ENCODE peak calls at places on chromosomes 5 and 9, in eight cellular contexts. One of them, this sample, is unnamed.

GRCh38 chr9:81125446-81126092 is 563.8 kb downstream of the TLE1 start:
- DNase-seq in adrenal gland: no peak
- DNase-seq in A549: peak
- DNase-seq in GM12864: no peak
- DNase-seq in tibial artery: no peak
- DNase-seq in progenitor cell of endocrine pancreas: no peak
- DNase-seq in astrocyte of the spinal cord: peak
- DNase-seq in mesothelial cell of epicardium: no peak
- DNase-seq in this sample: no peak

GRCh38 chr9:118316831-118317230 is 612.6 kb downstream of the TLR4 start:
- DNase-seq in adrenal gland: no peak
- DNase-seq in A549: no peak
- DNase-seq in GM12864: no peak
- DNase-seq in tibial artery: no peak
- DNase-seq in progenitor cell of endocrine pancreas: no peak
- DNase-seq in astrocyte of the spinal cord: no peak
- DNase-seq in mesothelial cell of epicardium: no peak
- DNase-seq in this sample: no peak

GRCh38 chr5:616342-617039 is 4.4 kb downstream of the CEP72 start:
- DNase-seq in adrenal gland: no peak
- DNase-seq in A549: no peak
- DNase-seq in GM12864: no peak
- DNase-seq in tibial artery: no peak
- DNase-seq in progenitor cell of endocrine pancreas: no peak
- DNase-seq in astrocyte of the spinal cord: no peak
- DNase-seq in mesothelial cell of epicardium: peak
- DNase-seq in this sample: no peak

GRCh38 chr9:123359546-123359945 is 3.5 kb downstream of the CRB2 start:
- DNase-seq in adrenal gland: no peak
- DNase-seq in A549: no peak
- DNase-seq in GM12864: no peak
- DNase-seq in tibial artery: no peak
- DNase-seq in progenitor cell of endocrine pancreas: no peak
- DNase-seq in astrocyte of the spinal cord: no peak
- DNase-seq in mesothelial cell of epicardium: no peak
- DNase-seq in this sample: no peak

GRCh38 chr5:14959443-14960119 is 88.0 kb upstream of the ANKH start:
- DNase-seq in adrenal gland: no peak
- DNase-seq in A549: peak
- DNase-seq in GM12864: no peak
- DNase-seq in tibial artery: no peak
- DNase-seq in progenitor cell of endocrine pancreas: no peak
- DNase-seq in astrocyte of the spinal cord: no peak
- DNase-seq in mesothelial cell of epicardium: no peak
- DNase-seq in this sample: no peak

GRCh38 chr9:126376903-126377342 is 50.3 kb downstream of the MVB12B start:
- DNase-seq in adrenal gland: no peak
- DNase-seq in A549: no peak
- DNase-seq in GM12864: no peak
- DNase-seq in tibial artery: no peak
- DNase-seq in progenitor cell of endocrine pancreas: no peak
- DNase-seq in astrocyte of the spinal cord: no peak
- DNase-seq in mesothelial cell of epicardium: no peak
- DNase-seq in this sample: no peak

GRCh38 chr5:107361945-107362344 is 308.8 kb downstream of the EFNA5 start:
- DNase-seq in adrenal gland: no peak
- DNase-seq in A549: no peak
- DNase-seq in GM12864: no peak
- DNase-seq in tibial artery: peak
- DNase-seq in progenitor cell of endocrine pancreas: no peak
- DNase-seq in astrocyte of the spinal cord: no peak
- DNase-seq in mesothelial cell of epicardium: no peak
- DNase-seq in this sample: no peak

GRCh38 chr9:84139296-84140100 is 158.9 kb downstream of the RMI1 start:
- DNase-seq in adrenal gland: peak
- DNase-seq in A549: no peak
- DNase-seq in GM12864: no peak
- DNase-seq in tibial artery: no peak
- DNase-seq in progenitor cell of endocrine pancreas: no peak
- DNase-seq in astrocyte of the spinal cord: peak
- DNase-seq in mesothelial cell of epicardium: no peak
- DNase-seq in this sample: no peak

GRCh38 chr5:170251462-170251861 is 18.7 kb downstream of the C5orf58 start:
- DNase-seq in adrenal gland: no peak
- DNase-seq in A549: no peak
- DNase-seq in GM12864: no peak
- DNase-seq in tibial artery: no peak
- DNase-seq in progenitor cell of endocrine pancreas: no peak
- DNase-seq in astrocyte of the spinal cord: no peak
- DNase-seq in mesothelial cell of epicardium: no peak
- DNase-seq in this sample: no peak

GRCh38 chr5:40689442-40689841 is 9.7 kb downstream of the PTGER4 start:
- DNase-seq in adrenal gland: no peak
- DNase-seq in A549: peak
- DNase-seq in GM12864: no peak
- DNase-seq in tibial artery: peak
- DNase-seq in progenitor cell of endocrine pancreas: no peak
- DNase-seq in astrocyte of the spinal cord: peak
- DNase-seq in mesothelial cell of epicardium: no peak
- DNase-seq in this sample: peak

DNA sequence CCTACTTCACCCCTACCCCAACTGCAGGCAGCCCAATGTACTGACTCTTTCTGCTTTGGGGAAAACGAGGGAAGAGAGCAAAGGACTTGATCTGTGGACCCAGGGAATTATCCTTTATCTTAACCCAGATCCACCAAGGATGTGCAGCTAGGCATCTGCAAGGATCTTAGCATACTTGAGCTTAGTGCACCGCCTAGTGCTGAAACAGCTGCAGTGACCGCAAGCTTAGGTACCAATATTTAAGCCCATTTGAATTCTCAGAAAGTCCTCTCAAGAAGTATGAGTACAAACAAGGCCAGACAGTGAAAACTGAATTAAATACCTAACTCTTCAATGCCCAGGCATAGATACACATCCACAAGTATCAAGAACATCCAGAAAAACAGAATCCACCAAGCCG is 576.7 kb upstream of the ADAMTS16 start:
- DNase-seq in adrenal gland: no peak
- DNase-seq in A549: no peak
- DNase-seq in GM12864: no peak
- DNase-seq in tibial artery: no peak
- DNase-seq in progenitor cell of endocrine pancreas: no peak
- DNase-seq in astrocyte of the spinal cord: peak
- DNase-seq in mesothelial cell of epicardium: no peak
- DNase-seq in this sample: no peak
- TF ChIP-seq CTCF in adrenal gland: no peak
- TF ChIP-seq CTCF in A549: no peak
- TF ChIP-seq CTCF in GM12864: no peak
- TF ChIP-seq CTCF in tibial artery: no peak
- TF ChIP-seq CTCF in progenitor cell of endocrine pancreas: peak
- TF ChIP-seq CTCF in astrocyte of the spinal cord: peak
- TF ChIP-seq CTCF in mesothelial cell of epicardium: no peak
- TF ChIP-seq CTCF in this sample: no peak

GRCh38 chr9:33166263-33167083 is 663 bp downstream of the B4GALT1 start:
- DNase-seq in adrenal gland: peak
- DNase-seq in A549: peak
- DNase-seq in GM12864: no peak
- DNase-seq in tibial artery: peak
- DNase-seq in progenitor cell of endocrine pancreas: no peak
- DNase-seq in astrocyte of the spinal cord: no peak
- DNase-seq in mesothelial cell of epicardium: peak
- DNase-seq in this sample: no peak
- TF ChIP-seq CTCF in adrenal gland: no peak
- TF ChIP-seq CTCF in A549: no peak
- TF ChIP-seq CTCF in GM12864: no peak
- TF ChIP-seq CTCF in tibial artery: no peak
- TF ChIP-seq CTCF in progenitor cell of endocrine pancreas: no peak
- TF ChIP-seq CTCF in astrocyte of the spinal cord: no peak
- TF ChIP-seq CTCF in mesothelial cell of epicardium: no peak
- TF ChIP-seq CTCF in this sample: no peak

GRCh38 chr5:148005788-148006520 is 57.8 kb upstream of the SPINK5 start:
- DNase-seq in adrenal gland: no peak
- DNase-seq in A549: no peak
- DNase-seq in GM12864: no peak
- DNase-seq in tibial artery: no peak
- DNase-seq in progenitor cell of endocrine pancreas: no peak
- DNase-seq in astrocyte of the spinal cord: no peak
- DNase-seq in mesothelial cell of epicardium: no peak
- DNase-seq in this sample: no peak
- TF ChIP-seq CTCF in adrenal gland: no peak
- TF ChIP-seq CTCF in A549: no peak
- TF ChIP-seq CTCF in GM12864: peak
- TF ChIP-seq CTCF in tibial artery: no peak
- TF ChIP-seq CTCF in progenitor cell of endocrine pancreas: peak
- TF ChIP-seq CTCF in astrocyte of the spinal cord: no peak
- TF ChIP-seq CTCF in mesothelial cell of epicardium: no peak
- TF ChIP-seq CTCF in this sample: no peak

DNA sequence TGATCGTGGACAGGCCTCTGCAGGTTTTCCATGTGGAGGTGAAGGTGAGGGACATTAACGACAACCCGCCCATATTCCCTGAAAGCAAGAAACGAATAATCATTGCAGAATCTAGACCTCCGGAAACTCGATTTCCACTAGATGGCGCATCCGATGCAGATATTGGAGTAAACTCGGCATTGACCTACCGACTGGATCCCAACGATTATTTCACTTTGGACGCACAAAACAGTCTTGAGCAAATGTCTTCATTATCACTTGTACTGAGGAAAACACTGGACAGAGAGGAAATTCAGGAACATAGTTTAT is 621 bp downstream of the PCDHA13 start:
- DNase-seq in adrenal gland: no peak
- DNase-seq in A549: peak
- DNase-seq in GM12864: no peak
- DNase-seq in tibial artery: no peak
- DNase-seq in progenitor cell of endocrine pancreas: no peak
- DNase-seq in astrocyte of the spinal cord: no peak
- DNase-seq in mesothelial cell of epicardium: no peak
- DNase-seq in this sample: no peak
- TF ChIP-seq CTCF in adrenal gland: no peak
- TF ChIP-seq CTCF in A549: peak
- TF ChIP-seq CTCF in GM12864: no peak
- TF ChIP-seq CTCF in tibial artery: no peak
- TF ChIP-seq CTCF in progenitor cell of endocrine pancreas: no peak
- TF ChIP-seq CTCF in astrocyte of the spinal cord: no peak
- TF ChIP-seq CTCF in mesothelial cell of epicardium: no peak
- TF ChIP-seq CTCF in this sample: no peak

GRCh38 chr5:171750316-171750788 is 35.3 kb upstream of the SMIM23 start:
- DNase-seq in adrenal gland: peak
- DNase-seq in A549: peak
- DNase-seq in GM12864: no peak
- DNase-seq in tibial artery: peak
- DNase-seq in progenitor cell of endocrine pancreas: no peak
- DNase-seq in astrocyte of the spinal cord: no peak
- DNase-seq in mesothelial cell of epicardium: no peak
- DNase-seq in this sample: no peak
- TF ChIP-seq CTCF in adrenal gland: no peak
- TF ChIP-seq CTCF in A549: peak
- TF ChIP-seq CTCF in GM12864: peak
- TF ChIP-seq CTCF in tibial artery: peak
- TF ChIP-seq CTCF in progenitor cell of endocrine pancreas: peak
- TF ChIP-seq CTCF in astrocyte of the spinal cord: peak
- TF ChIP-seq CTCF in mesothelial cell of epicardium: no peak
- TF ChIP-seq CTCF in this sample: no peak

GRCh38 chr9:137223078-137224040 is 1.3 kb upstream of the RNF208 start:
- DNase-seq in adrenal gland: peak
- DNase-seq in A549: peak
- DNase-seq in GM12864: peak
- DNase-seq in tibial artery: peak
- DNase-seq in progenitor cell of endocrine pancreas: peak
- DNase-seq in astrocyte of the spinal cord: peak
- DNase-seq in mesothelial cell of epicardium: peak
- DNase-seq in this sample: peak
- TF ChIP-seq CTCF in adrenal gland: no peak
- TF ChIP-seq CTCF in A549: no peak
- TF ChIP-seq CTCF in GM12864: no peak
- TF ChIP-seq CTCF in tibial artery: no peak
- TF ChIP-seq CTCF in progenitor cell of endocrine pancreas: no peak
- TF ChIP-seq CTCF in astrocyte of the spinal cord: no peak
- TF ChIP-seq CTCF in mesothelial cell of epicardium: no peak
- TF ChIP-seq CTCF in this sample: no peak

GRCh38 chr9:16028516-16028915 is 475.7 kb downstream of the CCDC171 start:
- DNase-seq in adrenal gland: no peak
- DNase-seq in A549: no peak
- DNase-seq in GM12864: no peak
- DNase-seq in tibial artery: no peak
- DNase-seq in progenitor cell of endocrine pancreas: no peak
- DNase-seq in astrocyte of the spinal cord: peak
- DNase-seq in mesothelial cell of epicardium: no peak
- DNase-seq in this sample: no peak
- TF ChIP-seq CTCF in adrenal gland: no peak
- TF ChIP-seq CTCF in A549: no peak
- TF ChIP-seq CTCF in GM12864: no peak
- TF ChIP-seq CTCF in tibial artery: no peak
- TF ChIP-seq CTCF in progenitor cell of endocrine pancreas: no peak
- TF ChIP-seq CTCF in astrocyte of the spinal cord: no peak
- TF ChIP-seq CTCF in mesothelial cell of epicardium: no peak
- TF ChIP-seq CTCF in this sample: no peak

DNA sequence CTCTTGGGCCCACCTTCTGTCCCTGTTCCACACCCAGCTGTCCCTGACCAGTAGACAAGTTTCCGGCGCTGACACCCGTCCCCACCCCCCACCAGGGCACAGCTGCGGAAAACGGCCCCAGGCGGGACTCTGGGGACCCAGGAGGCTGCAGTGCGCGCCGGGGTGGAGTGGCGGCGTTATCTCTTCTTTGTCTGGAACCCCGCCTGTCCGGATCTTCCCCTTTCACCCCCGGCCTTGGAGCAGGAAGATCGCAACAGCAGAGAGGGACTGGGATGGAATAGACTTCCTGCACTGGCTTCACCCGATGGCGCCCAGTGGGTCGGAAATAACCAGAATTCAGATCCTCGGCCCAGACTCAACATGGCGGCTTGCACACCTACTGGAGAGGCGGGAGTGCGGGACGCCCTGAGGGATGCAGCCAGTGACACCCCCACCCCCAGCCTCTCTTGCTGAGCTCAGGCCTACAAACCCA is 4.7 kb downstream of the PAX5 start:
- DNase-seq in adrenal gland: no peak
- DNase-seq in A549: no peak
- DNase-seq in GM12864: no peak
- DNase-seq in tibial artery: no peak
- DNase-seq in progenitor cell of endocrine pancreas: no peak
- DNase-seq in astrocyte of the spinal cord: no peak
- DNase-seq in mesothelial cell of epicardium: no peak
- DNase-seq in this sample: peak
- TF ChIP-seq CTCF in adrenal gland: no peak
- TF ChIP-seq CTCF in A549: no peak
- TF ChIP-seq CTCF in GM12864: peak
- TF ChIP-seq CTCF in tibial artery: no peak
- TF ChIP-seq CTCF in progenitor cell of endocrine pancreas: no peak
- TF ChIP-seq CTCF in astrocyte of the spinal cord: no peak
- TF ChIP-seq CTCF in mesothelial cell of epicardium: no peak
- TF ChIP-seq CTCF in this sample: peak